ENCODE peak calls at places on chromosome 6, in ten cellular contexts. One of them, this sample, is unnamed.

GRCh38 chr6:126913658-126914057 is 204.8 kb upstream of the RSPO3 start:
- DNase-seq in stimulated activated CD4-positive, alpha-beta T cell treated with anti-CD3 and anti-CD28 coated beads, Interleukin-12 subunit alpha, Interleukin-12 subunit beta, amount 100 ng/mL, for 24 hours: no peak
- DNase-seq in cardiac fibroblast: no peak
- DNase-seq in NCI-H1105 treated with DMSO at 0.1 percent for 48 hours: no peak
- DNase-seq in NCI-H510A treated with DMSO at 0.1 percent for 48 hours: no peak
- DNase-seq in AG20443: no peak
- DNase-seq in sigmoid colon: no peak
- DNase-seq in AG10803: peak
- DNase-seq in A172: no peak
- DNase-seq in RPMI8226: no peak
- DNase-seq in this sample: no peak

GRCh38 chr6:56938634-56939294 is 16.1 kb upstream of the BEND6 start:
- DNase-seq in A172: peak
- DNase-seq in AG10803: peak
- DNase-seq in stimulated activated CD4-positive, alpha-beta T cell treated with anti-CD3 and anti-CD28 coated beads, Interleukin-12 subunit alpha, Interleukin-12 subunit beta, amount 100 ng/mL, for 24 hours: peak
- DNase-seq in cardiac fibroblast: peak
- DNase-seq in NCI-H1105 treated with DMSO at 0.1 percent for 48 hours: no peak
- DNase-seq in sigmoid colon: no peak
- DNase-seq in RPMI8226: peak
- DNase-seq in AG20443: peak
- DNase-seq in NCI-H510A treated with DMSO at 0.1 percent for 48 hours: no peak
- DNase-seq in this sample: no peak

GRCh38 chr6:900716-901605 is 208.0 kb upstream of the EXOC2 start:
- DNase-seq in AG10803: no peak
- DNase-seq in NCI-H1105 treated with DMSO at 0.1 percent for 48 hours: no peak
- DNase-seq in stimulated activated CD4-positive, alpha-beta T cell treated with anti-CD3 and anti-CD28 coated beads, Interleukin-12 subunit alpha, Interleukin-12 subunit beta, amount 100 ng/mL, for 24 hours: no peak
- DNase-seq in AG20443: no peak
- DNase-seq in A172: no peak
- DNase-seq in RPMI8226: no peak
- DNase-seq in cardiac fibroblast: no peak
- DNase-seq in NCI-H510A treated with DMSO at 0.1 percent for 48 hours: no peak
- DNase-seq in sigmoid colon: no peak
- DNase-seq in this sample: no peak

GRCh38 chr6:132060591-132060990 is 109.4 kb upstream of the CCN2 start:
- DNase-seq in RPMI8226: no peak
- DNase-seq in AG10803: peak
- DNase-seq in NCI-H1105 treated with DMSO at 0.1 percent for 48 hours: no peak
- DNase-seq in NCI-H510A treated with DMSO at 0.1 percent for 48 hours: no peak
- DNase-seq in sigmoid colon: no peak
- DNase-seq in A172: peak
- DNase-seq in stimulated activated CD4-positive, alpha-beta T cell treated with anti-CD3 and anti-CD28 coated beads, Interleukin-12 subunit alpha, Interleukin-12 subunit beta, amount 100 ng/mL, for 24 hours: no peak
- DNase-seq in cardiac fibroblast: peak
- DNase-seq in AG20443: peak
- DNase-seq in this sample: no peak

GRCh38 chr6:149264629-149265028 is 52.9 kb upstream of the TAB2 start:
- DNase-seq in AG10803: no peak
- DNase-seq in A172: no peak
- DNase-seq in NCI-H510A treated with DMSO at 0.1 percent for 48 hours: peak
- DNase-seq in RPMI8226: no peak
- DNase-seq in AG20443: no peak
- DNase-seq in NCI-H1105 treated with DMSO at 0.1 percent for 48 hours: no peak
- DNase-seq in sigmoid colon: no peak
- DNase-seq in stimulated activated CD4-positive, alpha-beta T cell treated with anti-CD3 and anti-CD28 coated beads, Interleukin-12 subunit alpha, Interleukin-12 subunit beta, amount 100 ng/mL, for 24 hours: no peak
- DNase-seq in cardiac fibroblast: no peak
- DNase-seq in this sample: no peak

GRCh38 chr6:10964684-10965083 is 77.8 kb downstream of the SYCP2L start:
- DNase-seq in RPMI8226: no peak
- DNase-seq in NCI-H1105 treated with DMSO at 0.1 percent for 48 hours: no peak
- DNase-seq in AG20443: no peak
- DNase-seq in AG10803: no peak
- DNase-seq in stimulated activated CD4-positive, alpha-beta T cell treated with anti-CD3 and anti-CD28 coated beads, Interleukin-12 subunit alpha, Interleukin-12 subunit beta, amount 100 ng/mL, for 24 hours: no peak
- DNase-seq in A172: no peak
- DNase-seq in sigmoid colon: no peak
- DNase-seq in NCI-H510A treated with DMSO at 0.1 percent for 48 hours: no peak
- DNase-seq in cardiac fibroblast: no peak
- DNase-seq in this sample: no peak

GRCh38 chr6:107534762-107535161 is 44.8 kb downstream of the SOBP start:
- DNase-seq in sigmoid colon: no peak
- DNase-seq in stimulated activated CD4-positive, alpha-beta T cell treated with anti-CD3 and anti-CD28 coated beads, Interleukin-12 subunit alpha, Interleukin-12 subunit beta, amount 100 ng/mL, for 24 hours: no peak
- DNase-seq in AG10803: no peak
- DNase-seq in NCI-H1105 treated with DMSO at 0.1 percent for 48 hours: no peak
- DNase-seq in A172: no peak
- DNase-seq in RPMI8226: no peak
- DNase-seq in cardiac fibroblast: no peak
- DNase-seq in NCI-H510A treated with DMSO at 0.1 percent for 48 hours: no peak
- DNase-seq in AG20443: no peak
- DNase-seq in this sample: no peak

GRCh38 chr6:34598725-34599124 is 42.6 kb upstream of the SPDEF start:
- DNase-seq in NCI-H510A treated with DMSO at 0.1 percent for 48 hours: no peak
- DNase-seq in A172: no peak
- DNase-seq in stimulated activated CD4-positive, alpha-beta T cell treated with anti-CD3 and anti-CD28 coated beads, Interleukin-12 subunit alpha, Interleukin-12 subunit beta, amount 100 ng/mL, for 24 hours: no peak
- DNase-seq in NCI-H1105 treated with DMSO at 0.1 percent for 48 hours: no peak
- DNase-seq in cardiac fibroblast: no peak
- DNase-seq in AG10803: no peak
- DNase-seq in AG20443: no peak
- DNase-seq in sigmoid colon: no peak
- DNase-seq in RPMI8226: no peak
- DNase-seq in this sample: no peak

GRCh38 chr6:169960003-169960344 is 208.6 kb downstream of the ERMARD start:
- DNase-seq in stimulated activated CD4-positive, alpha-beta T cell treated with anti-CD3 and anti-CD28 coated beads, Interleukin-12 subunit alpha, Interleukin-12 subunit beta, amount 100 ng/mL, for 24 hours: no peak
- DNase-seq in NCI-H510A treated with DMSO at 0.1 percent for 48 hours: no peak
- DNase-seq in NCI-H1105 treated with DMSO at 0.1 percent for 48 hours: no peak
- DNase-seq in cardiac fibroblast: no peak
- DNase-seq in RPMI8226: no peak
- DNase-seq in sigmoid colon: no peak
- DNase-seq in A172: no peak
- DNase-seq in AG20443: no peak
- DNase-seq in AG10803: no peak
- DNase-seq in this sample: no peak

GRCh38 chr6:136640132-136640915 is 90.1 kb upstream of the MAP7 start:
- DNase-seq in NCI-H510A treated with DMSO at 0.1 percent for 48 hours: no peak
- DNase-seq in RPMI8226: no peak
- DNase-seq in sigmoid colon: no peak
- DNase-seq in AG20443: peak
- DNase-seq in AG10803: peak
- DNase-seq in NCI-H1105 treated with DMSO at 0.1 percent for 48 hours: no peak
- DNase-seq in cardiac fibroblast: peak
- DNase-seq in A172: no peak
- DNase-seq in stimulated activated CD4-positive, alpha-beta T cell treated with anti-CD3 and anti-CD28 coated beads, Interleukin-12 subunit alpha, Interleukin-12 subunit beta, amount 100 ng/mL, for 24 hours: no peak
- DNase-seq in this sample: no peak

GRCh38 chr6:36649721-36650484 is 28.6 kb upstream of the CDKN1A start:
- DNase-seq in sigmoid colon: no peak
- DNase-seq in cardiac fibroblast: no peak
- DNase-seq in AG20443: no peak
- DNase-seq in NCI-H510A treated with DMSO at 0.1 percent for 48 hours: no peak
- DNase-seq in NCI-H1105 treated with DMSO at 0.1 percent for 48 hours: no peak
- DNase-seq in RPMI8226: no peak
- DNase-seq in A172: no peak
- DNase-seq in stimulated activated CD4-positive, alpha-beta T cell treated with anti-CD3 and anti-CD28 coated beads, Interleukin-12 subunit alpha, Interleukin-12 subunit beta, amount 100 ng/mL, for 24 hours: no peak
- DNase-seq in AG10803: no peak
- DNase-seq in this sample: no peak

GRCh38 chr6:56838965-56839364 is 115.9 kb upstream of the BEND6 start:
- DNase-seq in NCI-H510A treated with DMSO at 0.1 percent for 48 hours: no peak
- DNase-seq in sigmoid colon: no peak
- DNase-seq in AG10803: no peak
- DNase-seq in stimulated activated CD4-positive, alpha-beta T cell treated with anti-CD3 and anti-CD28 coated beads, Interleukin-12 subunit alpha, Interleukin-12 subunit beta, amount 100 ng/mL, for 24 hours: no peak
- DNase-seq in AG20443: no peak
- DNase-seq in NCI-H1105 treated with DMSO at 0.1 percent for 48 hours: no peak
- DNase-seq in cardiac fibroblast: no peak
- DNase-seq in A172: no peak
- DNase-seq in RPMI8226: peak
- DNase-seq in this sample: no peak

GRCh38 chr6:70813885-70814284 is 143.0 kb downstream of the B3GAT2 start:
- DNase-seq in AG20443: no peak
- DNase-seq in A172: no peak
- DNase-seq in NCI-H510A treated with DMSO at 0.1 percent for 48 hours: no peak
- DNase-seq in sigmoid colon: no peak
- DNase-seq in AG10803: no peak
- DNase-seq in stimulated activated CD4-positive, alpha-beta T cell treated with anti-CD3 and anti-CD28 coated beads, Interleukin-12 subunit alpha, Interleukin-12 subunit beta, amount 100 ng/mL, for 24 hours: no peak
- DNase-seq in RPMI8226: no peak
- DNase-seq in cardiac fibroblast: no peak
- DNase-seq in NCI-H1105 treated with DMSO at 0.1 percent for 48 hours: no peak
- DNase-seq in this sample: no peak

GRCh38 chr6:96391776-96392175 is 129.8 kb upstream of the UFL1 start:
- DNase-seq in AG20443: no peak
- DNase-seq in NCI-H1105 treated with DMSO at 0.1 percent for 48 hours: peak
- DNase-seq in NCI-H510A treated with DMSO at 0.1 percent for 48 hours: peak
- DNase-seq in AG10803: no peak
- DNase-seq in sigmoid colon: no peak
- DNase-seq in A172: no peak
- DNase-seq in cardiac fibroblast: peak
- DNase-seq in stimulated activated CD4-positive, alpha-beta T cell treated with anti-CD3 and anti-CD28 coated beads, Interleukin-12 subunit alpha, Interleukin-12 subunit beta, amount 100 ng/mL, for 24 hours: no peak
- DNase-seq in RPMI8226: peak
- DNase-seq in this sample: peak

GRCh38 chr6:170086639-170087420 is 204.0 kb downstream of the DLL1 start:
- DNase-seq in sigmoid colon: peak
- DNase-seq in stimulated activated CD4-positive, alpha-beta T cell treated with anti-CD3 and anti-CD28 coated beads, Interleukin-12 subunit alpha, Interleukin-12 subunit beta, amount 100 ng/mL, for 24 hours: no peak
- DNase-seq in RPMI8226: no peak
- DNase-seq in cardiac fibroblast: no peak
- DNase-seq in AG20443: no peak
- DNase-seq in NCI-H510A treated with DMSO at 0.1 percent for 48 hours: no peak
- DNase-seq in AG10803: no peak
- DNase-seq in NCI-H1105 treated with DMSO at 0.1 percent for 48 hours: no peak
- DNase-seq in A172: no peak
- DNase-seq in this sample: no peak

GRCh38 chr6:150930816-150931215 is 65.3 kb downstream of the MTHFD1L start:
- DNase-seq in RPMI8226: no peak
- DNase-seq in A172: no peak
- DNase-seq in NCI-H510A treated with DMSO at 0.1 percent for 48 hours: no peak
- DNase-seq in NCI-H1105 treated with DMSO at 0.1 percent for 48 hours: no peak
- DNase-seq in AG10803: peak
- DNase-seq in AG20443: peak
- DNase-seq in sigmoid colon: no peak
- DNase-seq in stimulated activated CD4-positive, alpha-beta T cell treated with anti-CD3 and anti-CD28 coated beads, Interleukin-12 subunit alpha, Interleukin-12 subunit beta, amount 100 ng/mL, for 24 hours: no peak
- DNase-seq in cardiac fibroblast: peak
- DNase-seq in this sample: no peak

GRCh38 chr6:22880686-22881433 is 311.5 kb downstream of the HDGFL1 start:
- DNase-seq in AG20443: peak
- DNase-seq in NCI-H510A treated with DMSO at 0.1 percent for 48 hours: no peak
- DNase-seq in stimulated activated CD4-positive, alpha-beta T cell treated with anti-CD3 and anti-CD28 coated beads, Interleukin-12 subunit alpha, Interleukin-12 subunit beta, amount 100 ng/mL, for 24 hours: no peak
- DNase-seq in NCI-H1105 treated with DMSO at 0.1 percent for 48 hours: no peak
- DNase-seq in AG10803: peak
- DNase-seq in RPMI8226: no peak
- DNase-seq in A172: peak
- DNase-seq in cardiac fibroblast: peak
- DNase-seq in sigmoid colon: no peak
- DNase-seq in this sample: no peak

GRCh38 chr6:169420912-169421543 is 167.4 kb upstream of the THBS2 start:
- DNase-seq in NCI-H1105 treated with DMSO at 0.1 percent for 48 hours: no peak
- DNase-seq in AG10803: no peak
- DNase-seq in RPMI8226: peak
- DNase-seq in NCI-H510A treated with DMSO at 0.1 percent for 48 hours: no peak
- DNase-seq in stimulated activated CD4-positive, alpha-beta T cell treated with anti-CD3 and anti-CD28 coated beads, Interleukin-12 subunit alpha, Interleukin-12 subunit beta, amount 100 ng/mL, for 24 hours: peak
- DNase-seq in A172: no peak
- DNase-seq in cardiac fibroblast: peak
- DNase-seq in sigmoid colon: no peak
- DNase-seq in AG20443: no peak
- DNase-seq in this sample: no peak

GRCh38 chr6:17589402-17590116 is 10.5 kb upstream of the FAM8A1 start:
- DNase-seq in sigmoid colon: no peak
- DNase-seq in A172: peak
- DNase-seq in NCI-H1105 treated with DMSO at 0.1 percent for 48 hours: no peak
- DNase-seq in AG10803: peak
- DNase-seq in AG20443: peak
- DNase-seq in stimulated activated CD4-positive, alpha-beta T cell treated with anti-CD3 and anti-CD28 coated beads, Interleukin-12 subunit alpha, Interleukin-12 subunit beta, amount 100 ng/mL, for 24 hours: no peak
- DNase-seq in RPMI8226: no peak
- DNase-seq in cardiac fibroblast: peak
- DNase-seq in NCI-H510A treated with DMSO at 0.1 percent for 48 hours: peak
- DNase-seq in this sample: no peak

GRCh38 chr6:78701407-78701806 is 165.9 kb upstream of the IRAK1BP1 start:
- DNase-seq in AG10803: peak
- DNase-seq in A172: peak
- DNase-seq in cardiac fibroblast: no peak
- DNase-seq in AG20443: no peak
- DNase-seq in NCI-H510A treated with DMSO at 0.1 percent for 48 hours: no peak
- DNase-seq in stimulated activated CD4-positive, alpha-beta T cell treated with anti-CD3 and anti-CD28 coated beads, Interleukin-12 subunit alpha, Interleukin-12 subunit beta, amount 100 ng/mL, for 24 hours: no peak
- DNase-seq in sigmoid colon: no peak
- DNase-seq in RPMI8226: no peak
- DNase-seq in NCI-H1105 treated with DMSO at 0.1 percent for 48 hours: no peak
- DNase-seq in this sample: no peak

GRCh38 chr6:106084106-106084963 is 1.8 kb upstream of the PRDM1 start:
- DNase-seq in NCI-H510A treated with DMSO at 0.1 percent for 48 hours: peak
- DNase-seq in AG20443: peak
- DNase-seq in cardiac fibroblast: peak
- DNase-seq in RPMI8226: peak
- DNase-seq in A172: no peak
- DNase-seq in AG10803: peak
- DNase-seq in sigmoid colon: no peak
- DNase-seq in stimulated activated CD4-positive, alpha-beta T cell treated with anti-CD3 and anti-CD28 coated beads, Interleukin-12 subunit alpha, Interleukin-12 subunit beta, amount 100 ng/mL, for 24 hours: no peak
- DNase-seq in NCI-H1105 treated with DMSO at 0.1 percent for 48 hours: peak
- DNase-seq in this sample: peak

GRCh38 chr6:32153835-32154513 is at the start of gene PPT2:
- DNase-seq in RPMI8226: peak
- DNase-seq in AG10803: peak
- DNase-seq in sigmoid colon: peak
- DNase-seq in cardiac fibroblast: peak
- DNase-seq in A172: peak
- DNase-seq in AG20443: peak
- DNase-seq in NCI-H510A treated with DMSO at 0.1 percent for 48 hours: peak
- DNase-seq in NCI-H1105 treated with DMSO at 0.1 percent for 48 hours: peak
- DNase-seq in stimulated activated CD4-positive, alpha-beta T cell treated with anti-CD3 and anti-CD28 coated beads, Interleukin-12 subunit alpha, Interleukin-12 subunit beta, amount 100 ng/mL, for 24 hours: peak
- DNase-seq in this sample: peak

GRCh38 chr6:145539831-145540230 is 195.5 kb downstream of the EPM2A start:
- DNase-seq in AG20443: peak
- DNase-seq in sigmoid colon: no peak
- DNase-seq in NCI-H1105 treated with DMSO at 0.1 percent for 48 hours: no peak
- DNase-seq in stimulated activated CD4-positive, alpha-beta T cell treated with anti-CD3 and anti-CD28 coated beads, Interleukin-12 subunit alpha, Interleukin-12 subunit beta, amount 100 ng/mL, for 24 hours: no peak
- DNase-seq in cardiac fibroblast: no peak
- DNase-seq in AG10803: no peak
- DNase-seq in A172: peak
- DNase-seq in NCI-H510A treated with DMSO at 0.1 percent for 48 hours: no peak
- DNase-seq in RPMI8226: no peak
- DNase-seq in this sample: no peak

GRCh38 chr6:93021235-93021909 is 398.0 kb downstream of the EPHA7 start:
- DNase-seq in NCI-H510A treated with DMSO at 0.1 percent for 48 hours: peak
- DNase-seq in RPMI8226: no peak
- DNase-seq in AG10803: no peak
- DNase-seq in A172: no peak
- DNase-seq in NCI-H1105 treated with DMSO at 0.1 percent for 48 hours: peak
- DNase-seq in sigmoid colon: no peak
- DNase-seq in AG20443: no peak
- DNase-seq in stimulated activated CD4-positive, alpha-beta T cell treated with anti-CD3 and anti-CD28 coated beads, Interleukin-12 subunit alpha, Interleukin-12 subunit beta, amount 100 ng/mL, for 24 hours: no peak
- DNase-seq in cardiac fibroblast: no peak
- DNase-seq in this sample: no peak

GRCh38 chr6:33030245-33030644 is 20.9 kb upstream of the HLA-DOA start:
- DNase-seq in A172: no peak
- DNase-seq in stimulated activated CD4-positive, alpha-beta T cell treated with anti-CD3 and anti-CD28 coated beads, Interleukin-12 subunit alpha, Interleukin-12 subunit beta, amount 100 ng/mL, for 24 hours: no peak
- DNase-seq in NCI-H510A treated with DMSO at 0.1 percent for 48 hours: no peak
- DNase-seq in cardiac fibroblast: no peak
- DNase-seq in AG20443: no peak
- DNase-seq in AG10803: no peak
- DNase-seq in sigmoid colon: no peak
- DNase-seq in NCI-H1105 treated with DMSO at 0.1 percent for 48 hours: no peak
- DNase-seq in RPMI8226: no peak
- DNase-seq in this sample: no peak

GRCh38 chr6:123715243-123715863 is 78.6 kb upstream of the TRDN start:
- DNase-seq in A172: peak
- DNase-seq in RPMI8226: peak
- DNase-seq in AG20443: peak
- DNase-seq in sigmoid colon: no peak
- DNase-seq in cardiac fibroblast: peak
- DNase-seq in stimulated activated CD4-positive, alpha-beta T cell treated with anti-CD3 and anti-CD28 coated beads, Interleukin-12 subunit alpha, Interleukin-12 subunit beta, amount 100 ng/mL, for 24 hours: no peak
- DNase-seq in AG10803: peak
- DNase-seq in NCI-H510A treated with DMSO at 0.1 percent for 48 hours: peak
- DNase-seq in NCI-H1105 treated with DMSO at 0.1 percent for 48 hours: peak
- DNase-seq in this sample: peak

GRCh38 chr6:5765141-5765760 is 241.5 kb downstream of the NRN1 start:
- DNase-seq in NCI-H1105 treated with DMSO at 0.1 percent for 48 hours: no peak
- DNase-seq in A172: no peak
- DNase-seq in RPMI8226: no peak
- DNase-seq in cardiac fibroblast: no peak
- DNase-seq in sigmoid colon: no peak
- DNase-seq in NCI-H510A treated with DMSO at 0.1 percent for 48 hours: no peak
- DNase-seq in AG10803: no peak
- DNase-seq in AG20443: no peak
- DNase-seq in stimulated activated CD4-positive, alpha-beta T cell treated with anti-CD3 and anti-CD28 coated beads, Interleukin-12 subunit alpha, Interleukin-12 subunit beta, amount 100 ng/mL, for 24 hours: no peak
- DNase-seq in this sample: no peak

GRCh38 chr6:159163901-159164370 is 5.3 kb upstream of the FNDC1 start:
- DNase-seq in AG10803: peak
- DNase-seq in AG20443: peak
- DNase-seq in sigmoid colon: no peak
- DNase-seq in cardiac fibroblast: peak
- DNase-seq in A172: no peak
- DNase-seq in stimulated activated CD4-positive, alpha-beta T cell treated with anti-CD3 and anti-CD28 coated beads, Interleukin-12 subunit alpha, Interleukin-12 subunit beta, amount 100 ng/mL, for 24 hours: no peak
- DNase-seq in NCI-H1105 treated with DMSO at 0.1 percent for 48 hours: no peak
- DNase-seq in RPMI8226: no peak
- DNase-seq in NCI-H510A treated with DMSO at 0.1 percent for 48 hours: no peak
- DNase-seq in this sample: no peak

This sample was measured in NCI-H2029 treated with DMSO at 0.1 percent for 48 hours.